ENCODE peak calls at places on chromosomes 16 and 17, in seven cellular contexts. One of them, this sample, is unnamed.

GRCh38 chr17:70110443-70110880 is 35.4 kb downstream of the KCNJ16 start:
- DNase-seq in left lung: no peak
- DNase-seq in activated B cell treated with CpG ODN at 0.5 μM for 24 hours: no peak
- DNase-seq in progenitor cell of endocrine pancreas: no peak
- DNase-seq in activated T-helper 1 cell treated with anti-CD3 and anti-CD28 coated beads, Interleukin-12 subunit alpha, Interleukin-12 subunit beta, Interleukin-2, Interleukin-4 antibody, amounts not matched to agents 30 ng/mL and 10 ng/mL and 1 ng/mL, durations not matched to agents 14 hours and 24 hours and 36 hours: no peak
- DNase-seq in endothelial cell of umbilical vein: peak; percentile 99
- DNase-seq in epithelial cell of prostate: no peak
- DNase-seq in this sample: no peak

GRCh38 chr17:5759501-5759925 is 175.2 kb upstream of the NLRP1 start:
- DNase-seq in progenitor cell of endocrine pancreas: no peak
- DNase-seq in activated B cell treated with CpG ODN at 0.5 μM for 24 hours: no peak
- DNase-seq in activated T-helper 1 cell treated with anti-CD3 and anti-CD28 coated beads, Interleukin-12 subunit alpha, Interleukin-12 subunit beta, Interleukin-2, Interleukin-4 antibody, amounts not matched to agents 30 ng/mL and 10 ng/mL and 1 ng/mL, durations not matched to agents 14 hours and 24 hours and 36 hours: no peak
- DNase-seq in endothelial cell of umbilical vein: peak; percentile 97
- DNase-seq in left lung: no peak
- DNase-seq in epithelial cell of prostate: peak; percentile 64
- DNase-seq in this sample: no peak

GRCh38 chr17:32609085-32609484 is 122.3 kb downstream of the CDK5R1 start:
- DNase-seq in activated B cell treated with CpG ODN at 0.5 μM for 24 hours: peak; percentile 52
- DNase-seq in epithelial cell of prostate: peak; percentile 51
- DNase-seq in activated T-helper 1 cell treated with anti-CD3 and anti-CD28 coated beads, Interleukin-12 subunit alpha, Interleukin-12 subunit beta, Interleukin-2, Interleukin-4 antibody, amounts not matched to agents 30 ng/mL and 10 ng/mL and 1 ng/mL, durations not matched to agents 14 hours and 24 hours and 36 hours: peak; percentile 37
- DNase-seq in left lung: no peak
- DNase-seq in endothelial cell of umbilical vein: no peak
- DNase-seq in progenitor cell of endocrine pancreas: no peak
- DNase-seq in this sample: peak; percentile 22

GRCh38 chr16:68236804-68237242 is 896 bp upstream of the ESRP2 start:
- DNase-seq in progenitor cell of endocrine pancreas: no peak
- DNase-seq in epithelial cell of prostate: no peak
- DNase-seq in activated T-helper 1 cell treated with anti-CD3 and anti-CD28 coated beads, Interleukin-12 subunit alpha, Interleukin-12 subunit beta, Interleukin-2, Interleukin-4 antibody, amounts not matched to agents 30 ng/mL and 10 ng/mL and 1 ng/mL, durations not matched to agents 14 hours and 24 hours and 36 hours: no peak
- DNase-seq in endothelial cell of umbilical vein: peak; percentile 40
- DNase-seq in activated B cell treated with CpG ODN at 0.5 μM for 24 hours: peak; percentile 35
- DNase-seq in left lung: peak; percentile 66
- DNase-seq in this sample: peak; percentile 64

GRCh38 chr17:81164464-81165245 is 652 bp upstream of the PVALEF start:
- DNase-seq in progenitor cell of endocrine pancreas: no peak
- DNase-seq in activated T-helper 1 cell treated with anti-CD3 and anti-CD28 coated beads, Interleukin-12 subunit alpha, Interleukin-12 subunit beta, Interleukin-2, Interleukin-4 antibody, amounts not matched to agents 30 ng/mL and 10 ng/mL and 1 ng/mL, durations not matched to agents 14 hours and 24 hours and 36 hours: no peak
- DNase-seq in epithelial cell of prostate: no peak
- DNase-seq in left lung: peak; percentile 59
- DNase-seq in activated B cell treated with CpG ODN at 0.5 μM for 24 hours: no peak
- DNase-seq in endothelial cell of umbilical vein: no peak
- DNase-seq in this sample: no peak

GRCh38 chr16:57301126-57301817 is 16.8 kb upstream of the PLLP start:
- DNase-seq in activated T-helper 1 cell treated with anti-CD3 and anti-CD28 coated beads, Interleukin-12 subunit alpha, Interleukin-12 subunit beta, Interleukin-2, Interleukin-4 antibody, amounts not matched to agents 30 ng/mL and 10 ng/mL and 1 ng/mL, durations not matched to agents 14 hours and 24 hours and 36 hours: no peak
- DNase-seq in epithelial cell of prostate: no peak
- DNase-seq in progenitor cell of endocrine pancreas: no peak
- DNase-seq in left lung: no peak
- DNase-seq in endothelial cell of umbilical vein: no peak
- DNase-seq in activated B cell treated with CpG ODN at 0.5 μM for 24 hours: no peak
- DNase-seq in this sample: no peak

GRCh38 chr16:89040391-89040790 is 53.3 kb upstream of the ACSF3 start:
- DNase-seq in activated B cell treated with CpG ODN at 0.5 μM for 24 hours: no peak
- DNase-seq in left lung: peak; percentile 39
- DNase-seq in endothelial cell of umbilical vein: no peak
- DNase-seq in activated T-helper 1 cell treated with anti-CD3 and anti-CD28 coated beads, Interleukin-12 subunit alpha, Interleukin-12 subunit beta, Interleukin-2, Interleukin-4 antibody, amounts not matched to agents 30 ng/mL and 10 ng/mL and 1 ng/mL, durations not matched to agents 14 hours and 24 hours and 36 hours: no peak
- DNase-seq in epithelial cell of prostate: no peak
- DNase-seq in progenitor cell of endocrine pancreas: no peak
- DNase-seq in this sample: no peak

GRCh38 chr17:8991514-8992285 is 26.2 kb upstream of the PIK3R5 start:
- DNase-seq in activated B cell treated with CpG ODN at 0.5 μM for 24 hours: no peak
- DNase-seq in activated T-helper 1 cell treated with anti-CD3 and anti-CD28 coated beads, Interleukin-12 subunit alpha, Interleukin-12 subunit beta, Interleukin-2, Interleukin-4 antibody, amounts not matched to agents 30 ng/mL and 10 ng/mL and 1 ng/mL, durations not matched to agents 14 hours and 24 hours and 36 hours: peak; percentile 29
- DNase-seq in epithelial cell of prostate: peak; percentile 10
- DNase-seq in left lung: no peak
- DNase-seq in progenitor cell of endocrine pancreas: peak; percentile 61
- DNase-seq in endothelial cell of umbilical vein: peak; percentile 33
- DNase-seq in this sample: no peak

GRCh38 chr16:87409781-87410180 is 17.6 kb downstream of the MAP1LC3B start:
- DNase-seq in activated T-helper 1 cell treated with anti-CD3 and anti-CD28 coated beads, Interleukin-12 subunit alpha, Interleukin-12 subunit beta, Interleukin-2, Interleukin-4 antibody, amounts not matched to agents 30 ng/mL and 10 ng/mL and 1 ng/mL, durations not matched to agents 14 hours and 24 hours and 36 hours: no peak
- DNase-seq in epithelial cell of prostate: no peak
- DNase-seq in activated B cell treated with CpG ODN at 0.5 μM for 24 hours: no peak
- DNase-seq in progenitor cell of endocrine pancreas: no peak
- DNase-seq in endothelial cell of umbilical vein: no peak
- DNase-seq in left lung: peak; percentile 27
- DNase-seq in this sample: no peak

GRCh38 chr17:45043268-45043681 is 8.2 kb downstream of the DCAKD start:
- DNase-seq in progenitor cell of endocrine pancreas: no peak
- DNase-seq in left lung: no peak
- DNase-seq in epithelial cell of prostate: peak; percentile 44
- DNase-seq in activated B cell treated with CpG ODN at 0.5 μM for 24 hours: no peak
- DNase-seq in endothelial cell of umbilical vein: no peak
- DNase-seq in activated T-helper 1 cell treated with anti-CD3 and anti-CD28 coated beads, Interleukin-12 subunit alpha, Interleukin-12 subunit beta, Interleukin-2, Interleukin-4 antibody, amounts not matched to agents 30 ng/mL and 10 ng/mL and 1 ng/mL, durations not matched to agents 14 hours and 24 hours and 36 hours: no peak
- DNase-seq in this sample: no peak

GRCh38 chr17:44360826-44361225 is 2.8 kb downstream of the FAM171A2 start:
- DNase-seq in activated T-helper 1 cell treated with anti-CD3 and anti-CD28 coated beads, Interleukin-12 subunit alpha, Interleukin-12 subunit beta, Interleukin-2, Interleukin-4 antibody, amounts not matched to agents 30 ng/mL and 10 ng/mL and 1 ng/mL, durations not matched to agents 14 hours and 24 hours and 36 hours: no peak
- DNase-seq in epithelial cell of prostate: no peak
- DNase-seq in progenitor cell of endocrine pancreas: no peak
- DNase-seq in left lung: peak; percentile 31
- DNase-seq in activated B cell treated with CpG ODN at 0.5 μM for 24 hours: no peak
- DNase-seq in endothelial cell of umbilical vein: no peak
- DNase-seq in this sample: no peak

GRCh38 chr17:35486920-35487727 is 38.6 kb upstream of the SLFN13 start:
- DNase-seq in progenitor cell of endocrine pancreas: no peak
- DNase-seq in activated B cell treated with CpG ODN at 0.5 μM for 24 hours: peak; percentile 47
- DNase-seq in left lung: peak; percentile 90
- DNase-seq in epithelial cell of prostate: peak; percentile 31
- DNase-seq in endothelial cell of umbilical vein: peak; percentile 11
- DNase-seq in activated T-helper 1 cell treated with anti-CD3 and anti-CD28 coated beads, Interleukin-12 subunit alpha, Interleukin-12 subunit beta, Interleukin-2, Interleukin-4 antibody, amounts not matched to agents 30 ng/mL and 10 ng/mL and 1 ng/mL, durations not matched to agents 14 hours and 24 hours and 36 hours: peak; percentile 71
- DNase-seq in this sample: no peak

GRCh38 chr16:81889896-81890634 is 111.0 kb downstream of the PLCG2 start:
- DNase-seq in activated T-helper 1 cell treated with anti-CD3 and anti-CD28 coated beads, Interleukin-12 subunit alpha, Interleukin-12 subunit beta, Interleukin-2, Interleukin-4 antibody, amounts not matched to agents 30 ng/mL and 10 ng/mL and 1 ng/mL, durations not matched to agents 14 hours and 24 hours and 36 hours: peak; percentile 44
- DNase-seq in epithelial cell of prostate: no peak
- DNase-seq in endothelial cell of umbilical vein: peak; percentile 80
- DNase-seq in progenitor cell of endocrine pancreas: peak; percentile 51
- DNase-seq in activated B cell treated with CpG ODN at 0.5 μM for 24 hours: no peak
- DNase-seq in left lung: no peak
- DNase-seq in this sample: peak; percentile 87

GRCh38 chr17:14153374-14153773 is 83.3 kb downstream of the CDRT15 start:
- DNase-seq in activated T-helper 1 cell treated with anti-CD3 and anti-CD28 coated beads, Interleukin-12 subunit alpha, Interleukin-12 subunit beta, Interleukin-2, Interleukin-4 antibody, amounts not matched to agents 30 ng/mL and 10 ng/mL and 1 ng/mL, durations not matched to agents 14 hours and 24 hours and 36 hours: no peak
- DNase-seq in epithelial cell of prostate: no peak
- DNase-seq in left lung: no peak
- DNase-seq in endothelial cell of umbilical vein: no peak
- DNase-seq in activated B cell treated with CpG ODN at 0.5 μM for 24 hours: no peak
- DNase-seq in progenitor cell of endocrine pancreas: no peak
- DNase-seq in this sample: no peak

GRCh38 chr17:71423871-71424546 is 696.8 kb upstream of the SOX9 start:
- DNase-seq in epithelial cell of prostate: peak; percentile 97
- DNase-seq in progenitor cell of endocrine pancreas: no peak
- DNase-seq in endothelial cell of umbilical vein: no peak
- DNase-seq in activated B cell treated with CpG ODN at 0.5 μM for 24 hours: no peak
- DNase-seq in activated T-helper 1 cell treated with anti-CD3 and anti-CD28 coated beads, Interleukin-12 subunit alpha, Interleukin-12 subunit beta, Interleukin-2, Interleukin-4 antibody, amounts not matched to agents 30 ng/mL and 10 ng/mL and 1 ng/mL, durations not matched to agents 14 hours and 24 hours and 36 hours: no peak
- DNase-seq in left lung: no peak
- DNase-seq in this sample: no peak

GRCh38 chr16:89095401-89095974 is 1.8 kb downstream of the ACSF3 start:
- DNase-seq in endothelial cell of umbilical vein: no peak
- DNase-seq in activated B cell treated with CpG ODN at 0.5 μM for 24 hours: no peak
- DNase-seq in activated T-helper 1 cell treated with anti-CD3 and anti-CD28 coated beads, Interleukin-12 subunit alpha, Interleukin-12 subunit beta, Interleukin-2, Interleukin-4 antibody, amounts not matched to agents 30 ng/mL and 10 ng/mL and 1 ng/mL, durations not matched to agents 14 hours and 24 hours and 36 hours: no peak
- DNase-seq in epithelial cell of prostate: no peak
- DNase-seq in progenitor cell of endocrine pancreas: no peak
- DNase-seq in left lung: no peak
- DNase-seq in this sample: no peak

GRCh38 chr17:77786740-77787505 is 171.6 kb upstream of the TNRC6C start:
- DNase-seq in epithelial cell of prostate: no peak
- DNase-seq in left lung: no peak
- DNase-seq in activated B cell treated with CpG ODN at 0.5 μM for 24 hours: no peak
- DNase-seq in endothelial cell of umbilical vein: no peak
- DNase-seq in progenitor cell of endocrine pancreas: no peak
- DNase-seq in activated T-helper 1 cell treated with anti-CD3 and anti-CD28 coated beads, Interleukin-12 subunit alpha, Interleukin-12 subunit beta, Interleukin-2, Interleukin-4 antibody, amounts not matched to agents 30 ng/mL and 10 ng/mL and 1 ng/mL, durations not matched to agents 14 hours and 24 hours and 36 hours: no peak
- DNase-seq in this sample: no peak

GRCh38 chr16:88804173-88804551 is 573 bp downstream of the CDT1 start:
- DNase-seq in epithelial cell of prostate: no peak
- DNase-seq in activated T-helper 1 cell treated with anti-CD3 and anti-CD28 coated beads, Interleukin-12 subunit alpha, Interleukin-12 subunit beta, Interleukin-2, Interleukin-4 antibody, amounts not matched to agents 30 ng/mL and 10 ng/mL and 1 ng/mL, durations not matched to agents 14 hours and 24 hours and 36 hours: no peak
- DNase-seq in left lung: no peak
- DNase-seq in endothelial cell of umbilical vein: no peak
- DNase-seq in progenitor cell of endocrine pancreas: no peak
- DNase-seq in activated B cell treated with CpG ODN at 0.5 μM for 24 hours: no peak
- DNase-seq in this sample: no peak

GRCh38 chr17:13704333-13704732 is 102.6 kb upstream of the HS3ST3A1 start:
- DNase-seq in activated T-helper 1 cell treated with anti-CD3 and anti-CD28 coated beads, Interleukin-12 subunit alpha, Interleukin-12 subunit beta, Interleukin-2, Interleukin-4 antibody, amounts not matched to agents 30 ng/mL and 10 ng/mL and 1 ng/mL, durations not matched to agents 14 hours and 24 hours and 36 hours: no peak
- DNase-seq in endothelial cell of umbilical vein: no peak
- DNase-seq in activated B cell treated with CpG ODN at 0.5 μM for 24 hours: no peak
- DNase-seq in epithelial cell of prostate: no peak
- DNase-seq in left lung: no peak
- DNase-seq in progenitor cell of endocrine pancreas: no peak
- DNase-seq in this sample: no peak

GRCh38 chr16:17162560-17162959 is 308.2 kb downstream of the XYLT1 start:
- DNase-seq in activated B cell treated with CpG ODN at 0.5 μM for 24 hours: no peak
- DNase-seq in epithelial cell of prostate: no peak
- DNase-seq in left lung: no peak
- DNase-seq in progenitor cell of endocrine pancreas: no peak
- DNase-seq in endothelial cell of umbilical vein: no peak
- DNase-seq in activated T-helper 1 cell treated with anti-CD3 and anti-CD28 coated beads, Interleukin-12 subunit alpha, Interleukin-12 subunit beta, Interleukin-2, Interleukin-4 antibody, amounts not matched to agents 30 ng/mL and 10 ng/mL and 1 ng/mL, durations not matched to agents 14 hours and 24 hours and 36 hours: no peak
- DNase-seq in this sample: no peak

GRCh38 chr16:66605177-66605999 is 884 bp downstream of the CMTM3 start:
- DNase-seq in endothelial cell of umbilical vein: peak; percentile 48
- DNase-seq in activated B cell treated with CpG ODN at 0.5 μM for 24 hours: peak; percentile 35
- DNase-seq in activated T-helper 1 cell treated with anti-CD3 and anti-CD28 coated beads, Interleukin-12 subunit alpha, Interleukin-12 subunit beta, Interleukin-2, Interleukin-4 antibody, amounts not matched to agents 30 ng/mL and 10 ng/mL and 1 ng/mL, durations not matched to agents 14 hours and 24 hours and 36 hours: no peak
- DNase-seq in epithelial cell of prostate: no peak
- DNase-seq in progenitor cell of endocrine pancreas: peak; percentile 48
- DNase-seq in left lung: peak; percentile 92
- DNase-seq in this sample: peak; percentile 58

GRCh38 chr16:68364601-68364998 is 53.8 kb downstream of the PRMT7 start:
- DNase-seq in endothelial cell of umbilical vein: no peak
- DNase-seq in activated B cell treated with CpG ODN at 0.5 μM for 24 hours: no peak
- DNase-seq in left lung: no peak
- DNase-seq in activated T-helper 1 cell treated with anti-CD3 and anti-CD28 coated beads, Interleukin-12 subunit alpha, Interleukin-12 subunit beta, Interleukin-2, Interleukin-4 antibody, amounts not matched to agents 30 ng/mL and 10 ng/mL and 1 ng/mL, durations not matched to agents 14 hours and 24 hours and 36 hours: no peak
- DNase-seq in epithelial cell of prostate: no peak
- DNase-seq in progenitor cell of endocrine pancreas: no peak
- DNase-seq in this sample: no peak

GRCh38 chr16:27640277-27640600 is 90.3 kb downstream of the KATNIP start:
- DNase-seq in progenitor cell of endocrine pancreas: no peak
- DNase-seq in endothelial cell of umbilical vein: no peak
- DNase-seq in activated B cell treated with CpG ODN at 0.5 μM for 24 hours: no peak
- DNase-seq in left lung: no peak
- DNase-seq in epithelial cell of prostate: peak; percentile 56
- DNase-seq in activated T-helper 1 cell treated with anti-CD3 and anti-CD28 coated beads, Interleukin-12 subunit alpha, Interleukin-12 subunit beta, Interleukin-2, Interleukin-4 antibody, amounts not matched to agents 30 ng/mL and 10 ng/mL and 1 ng/mL, durations not matched to agents 14 hours and 24 hours and 36 hours: no peak
- DNase-seq in this sample: no peak

GRCh38 chr17:40794466-40794865 is 5.3 kb downstream of the KRT28 start:
- DNase-seq in activated B cell treated with CpG ODN at 0.5 μM for 24 hours: no peak
- DNase-seq in activated T-helper 1 cell treated with anti-CD3 and anti-CD28 coated beads, Interleukin-12 subunit alpha, Interleukin-12 subunit beta, Interleukin-2, Interleukin-4 antibody, amounts not matched to agents 30 ng/mL and 10 ng/mL and 1 ng/mL, durations not matched to agents 14 hours and 24 hours and 36 hours: no peak
- DNase-seq in epithelial cell of prostate: no peak
- DNase-seq in progenitor cell of endocrine pancreas: no peak
- DNase-seq in endothelial cell of umbilical vein: no peak
- DNase-seq in left lung: no peak
- DNase-seq in this sample: no peak

GRCh38 chr17:45040459-45040858 is 11.0 kb downstream of the DCAKD start:
- DNase-seq in activated T-helper 1 cell treated with anti-CD3 and anti-CD28 coated beads, Interleukin-12 subunit alpha, Interleukin-12 subunit beta, Interleukin-2, Interleukin-4 antibody, amounts not matched to agents 30 ng/mL and 10 ng/mL and 1 ng/mL, durations not matched to agents 14 hours and 24 hours and 36 hours: no peak
- DNase-seq in endothelial cell of umbilical vein: no peak
- DNase-seq in epithelial cell of prostate: no peak
- DNase-seq in activated B cell treated with CpG ODN at 0.5 μM for 24 hours: no peak
- DNase-seq in progenitor cell of endocrine pancreas: no peak
- DNase-seq in left lung: no peak
- DNase-seq in this sample: no peak

GRCh38 chr17:3740611-3741073 is 16.9 kb downstream of the HASPIN start:
- DNase-seq in activated T-helper 1 cell treated with anti-CD3 and anti-CD28 coated beads, Interleukin-12 subunit alpha, Interleukin-12 subunit beta, Interleukin-2, Interleukin-4 antibody, amounts not matched to agents 30 ng/mL and 10 ng/mL and 1 ng/mL, durations not matched to agents 14 hours and 24 hours and 36 hours: no peak
- DNase-seq in progenitor cell of endocrine pancreas: no peak
- DNase-seq in left lung: peak; percentile 70
- DNase-seq in endothelial cell of umbilical vein: no peak
- DNase-seq in activated B cell treated with CpG ODN at 0.5 μM for 24 hours: no peak
- DNase-seq in epithelial cell of prostate: no peak
- DNase-seq in this sample: no peak

GRCh38 chr17:77385750-77386501 is 245.2 kb downstream of the SEC14L1 start:
- DNase-seq in endothelial cell of umbilical vein: peak; percentile 25
- DNase-seq in progenitor cell of endocrine pancreas: no peak
- DNase-seq in activated T-helper 1 cell treated with anti-CD3 and anti-CD28 coated beads, Interleukin-12 subunit alpha, Interleukin-12 subunit beta, Interleukin-2, Interleukin-4 antibody, amounts not matched to agents 30 ng/mL and 10 ng/mL and 1 ng/mL, durations not matched to agents 14 hours and 24 hours and 36 hours: no peak
- DNase-seq in activated B cell treated with CpG ODN at 0.5 μM for 24 hours: no peak
- DNase-seq in epithelial cell of prostate: no peak
- DNase-seq in left lung: no peak
- DNase-seq in this sample: no peak

GRCh38 chr16:69934751-69935150 is 16.4 kb upstream of the CLEC18A start:
- DNase-seq in endothelial cell of umbilical vein: no peak
- DNase-seq in activated B cell treated with CpG ODN at 0.5 μM for 24 hours: no peak
- DNase-seq in epithelial cell of prostate: no peak
- DNase-seq in progenitor cell of endocrine pancreas: no peak
- DNase-seq in activated T-helper 1 cell treated with anti-CD3 and anti-CD28 coated beads, Interleukin-12 subunit alpha, Interleukin-12 subunit beta, Interleukin-2, Interleukin-4 antibody, amounts not matched to agents 30 ng/mL and 10 ng/mL and 1 ng/mL, durations not matched to agents 14 hours and 24 hours and 36 hours: no peak
- DNase-seq in left lung: no peak
- DNase-seq in this sample: no peak